ENCODE peak calls at places on chromosomes 6 and 20, in eight cellular contexts. P, C, G, B, K, I, Z and W are unnamed samples.

GRCh38 chr20:6705106-6705766 is 62.2 kb upstream of the BMP2 start:
- DNase-seq in P (no peak), C (no peak), G (no peak), B (peak), K (no peak), I (no peak), Z (no peak), W (no peak)

GRCh38 chr20:36203861-36204260 is 32.4 kb upstream of the AAR2 start:
- DNase-seq in P (no peak), C (no peak), G (no peak), B (no peak), K (no peak), I (no peak), Z (no peak), W (no peak)

GRCh38 chr6:104484626-104485025 is 375.1 kb downstream of the HACE1 start:
- DNase-seq in P (no peak), C (no peak), G (no peak), B (no peak), K (no peak), I (no peak), Z (no peak), W (no peak)

GRCh38 chr6:166308769-166309589 is 787 bp upstream of the PRR18 start:
- DNase-seq in P (no peak), C (no peak), G (no peak), B (no peak), K (peak), I (no peak), Z (peak), W (no peak)

GRCh38 chr20:46811328-46812084 is 83.1 kb upstream of the EYA2 start:
- DNase-seq in P (no peak), C (no peak), G (no peak), B (no peak), K (no peak), I (no peak), Z (no peak), W (no peak)

GRCh38 chr6:148831064-148831463 is 84.2 kb downstream of the UST start:
- DNase-seq in P (no peak), C (no peak), G (no peak), B (no peak), K (peak), I (peak), Z (no peak), W (no peak)

GRCh38 chr20:63309261-63310071 is 16.5 kb downstream of the COL20A1 start:
- DNase-seq in P (no peak), C (peak), G (peak), B (no peak), K (no peak), I (no peak), Z (peak), W (peak)

GRCh38 chr6:45531999-45532605 is 154.4 kb upstream of the SUPT3H start:
- DNase-seq in P (no peak), C (no peak), G (no peak), B (no peak), K (no peak), I (no peak), Z (no peak), W (no peak)

GRCh38 chr20:38331245-38331644 is 15.0 kb upstream of the LBP start:
- DNase-seq in P (no peak), C (no peak), G (no peak), B (no peak), K (no peak), I (no peak), Z (no peak), W (no peak)

GRCh38 chr6:147298461-147298860 is 94.2 kb downstream of the STXBP5 start:
- DNase-seq in P (no peak), C (no peak), G (no peak), B (no peak), K (no peak), I (no peak), Z (no peak), W (no peak)

GRCh38 chr6:118288355-118289124 is 259.6 kb upstream of the PLN start:
- DNase-seq in P (no peak), C (peak), G (peak), B (no peak), K (no peak), I (no peak), Z (no peak), W (no peak)

GRCh38 chr6:55319961-55320690 is 7.1 kb upstream of the GFRAL start:
- DNase-seq in P (no peak), C (no peak), G (no peak), B (no peak), K (no peak), I (no peak), Z (no peak), W (no peak)

GRCh38 chr6:63997727-63998126 is 362.1 kb downstream of the PHF3 start:
- DNase-seq in P (no peak), C (no peak), G (no peak), B (no peak), K (no peak), I (no peak), Z (no peak), W (no peak)

GRCh38 chr20:62899633-62900051 is 26.7 kb downstream of the DIDO1 start:
- DNase-seq in P (no peak), C (no peak), G (peak), B (no peak), K (no peak), I (no peak), Z (no peak), W (no peak)

GRCh38 chr6:116010400-116011095 is 50.1 kb downstream of the FRK start:
- DNase-seq in P (peak), C (peak), G (peak), B (peak), K (no peak), I (peak), Z (peak), W (peak)
- TF ChIP-seq CTCF in P (peak), C (peak), G (peak), B (peak), K (peak), I (peak), Z (peak), W (peak)

DNA sequence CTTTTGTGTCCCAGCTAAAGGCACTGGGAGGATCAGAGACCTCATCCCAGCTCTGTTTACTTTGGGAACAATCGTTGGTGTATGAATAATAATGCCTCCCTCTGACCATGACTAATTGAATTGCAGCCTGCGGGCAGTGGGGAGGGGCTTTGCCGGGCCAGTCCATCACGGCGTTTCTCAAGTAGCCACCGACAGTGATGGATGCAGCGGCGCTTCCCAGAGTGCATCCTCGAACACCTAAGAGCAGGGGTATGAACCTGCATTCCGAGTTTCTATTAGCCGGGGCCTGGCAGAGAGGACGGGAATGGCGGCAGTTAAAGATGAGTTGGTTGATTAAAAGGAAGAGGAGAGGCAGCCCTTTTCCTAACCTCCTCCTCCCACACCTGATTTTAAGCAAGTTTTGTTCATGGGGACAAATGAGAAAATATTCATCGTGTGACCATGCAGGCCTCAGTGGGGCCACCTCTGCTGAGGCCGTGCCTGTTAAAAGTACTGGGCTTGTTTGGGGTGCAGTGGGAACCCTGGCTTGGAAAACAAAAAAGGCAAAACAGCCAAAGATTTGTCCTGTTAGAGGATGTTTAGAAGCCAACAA is 154.1 kb downstream of the FOXA2 start:
- DNase-seq in P (no peak), C (no peak), G (peak), B (no peak), K (no peak), I (no peak), Z (no peak), W (no peak)
- H3K4me3 ChIP-seq in P (no peak), C (no peak), G (no peak), B (no peak), K (no peak), I (no peak), Z (no peak), W (no peak)

GRCh38 chr20:2663887-2664719 is at the start of gene IDH3B:
- DNase-seq in P (peak), C (peak), G (peak), B (peak), K (peak), I (peak), Z (peak), W (peak)
- TF ChIP-seq CTCF in P (no peak), C (no peak), G (no peak), B (no peak), K (no peak), I (no peak), Z (no peak), W (no peak)

GRCh38 chr6:24923885-24924401 is 11.8 kb downstream of the RIPOR2 start:
- DNase-seq in P (no peak), C (no peak), G (no peak), B (no peak), K (peak), I (no peak), Z (no peak), W (no peak)

GRCh38 chr6:24926639-24927038 is 9.1 kb downstream of the RIPOR2 start:
- DNase-seq in P (no peak), C (no peak), G (no peak), B (no peak), K (peak), I (no peak), Z (no peak), W (no peak)

GRCh38 chr6:24925661-24926060 is 10.1 kb downstream of the RIPOR2 start:
- DNase-seq in P (no peak), C (no peak), G (no peak), B (no peak), K (no peak), I (no peak), Z (no peak), W (no peak)

GRCh38 chr6:24926192-24926591 is 9.6 kb downstream of the RIPOR2 start:
- DNase-seq in P (no peak), C (no peak), G (no peak), B (no peak), K (peak), I (no peak), Z (no peak), W (no peak)

GRCh38 chr6:24924956-24925355 is 10.8 kb downstream of the RIPOR2 start:
- DNase-seq in P (no peak), C (no peak), G (no peak), B (no peak), K (peak), I (peak), Z (no peak), W (no peak)
- H3K4me3 ChIP-seq in P (no peak), C (no peak), G (no peak), B (no peak), K (no peak), I (peak), Z (no peak), W (no peak)

GRCh38 chr6:1945235-1945832 is 300.1 kb downstream of the GMDS start:
- DNase-seq in P (no peak), C (no peak), G (no peak), B (no peak), K (no peak), I (no peak), Z (no peak), W (no peak)

GRCh38 chr6:1940381-1940780 is 305.0 kb downstream of the GMDS start:
- DNase-seq in P (no peak), C (no peak), G (no peak), B (no peak), K (no peak), I (no peak), Z (no peak), W (peak)

GRCh38 chr6:1946583-1946982 is 298.8 kb downstream of the GMDS start:
- DNase-seq in P (no peak), C (no peak), G (no peak), B (no peak), K (no peak), I (no peak), Z (no peak), W (no peak)

GRCh38 chr6:1941534-1941933 is 303.9 kb downstream of the GMDS start:
- DNase-seq in P (no peak), C (no peak), G (no peak), B (no peak), K (no peak), I (no peak), Z (no peak), W (no peak)

GRCh38 chr6:1942834-1943233 is 302.6 kb downstream of the GMDS start:
- DNase-seq in P (no peak), C (no peak), G (no peak), B (no peak), K (no peak), I (no peak), Z (no peak), W (no peak)
- TF ChIP-seq CTCF in P (no peak), C (no peak), G (no peak), B (no peak), K (no peak), I (no peak), Z (no peak), W (no peak)

DNA sequence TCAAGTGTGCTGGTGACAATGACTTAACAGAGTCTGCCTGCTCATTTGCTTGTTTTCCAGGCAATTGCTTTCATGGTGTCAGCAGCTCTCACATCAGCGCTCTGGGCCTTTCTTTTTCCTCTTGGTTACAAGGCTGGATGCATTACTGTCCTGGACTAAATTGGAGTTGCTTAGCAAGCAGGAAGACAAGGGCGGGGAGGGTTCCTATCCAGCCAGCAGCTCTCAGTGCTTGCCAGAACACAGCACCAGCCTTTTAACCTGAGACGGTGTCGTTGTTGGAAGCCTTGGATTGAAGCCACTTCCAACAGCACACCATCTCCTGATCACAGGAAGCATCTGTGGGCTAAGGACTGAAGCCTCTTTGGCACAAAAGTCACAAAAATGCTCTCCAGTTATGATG is 606.9 kb downstream of the CDH26 start:
- DNase-seq in P (no peak), C (no peak), G (no peak), B (no peak), K (no peak), I (no peak), Z (no peak), W (no peak)
- H3K4me3 ChIP-seq in P (no peak), C (no peak), G (no peak), B (no peak), K (no peak), I (no peak), Z (no peak), W (no peak)

DNA sequence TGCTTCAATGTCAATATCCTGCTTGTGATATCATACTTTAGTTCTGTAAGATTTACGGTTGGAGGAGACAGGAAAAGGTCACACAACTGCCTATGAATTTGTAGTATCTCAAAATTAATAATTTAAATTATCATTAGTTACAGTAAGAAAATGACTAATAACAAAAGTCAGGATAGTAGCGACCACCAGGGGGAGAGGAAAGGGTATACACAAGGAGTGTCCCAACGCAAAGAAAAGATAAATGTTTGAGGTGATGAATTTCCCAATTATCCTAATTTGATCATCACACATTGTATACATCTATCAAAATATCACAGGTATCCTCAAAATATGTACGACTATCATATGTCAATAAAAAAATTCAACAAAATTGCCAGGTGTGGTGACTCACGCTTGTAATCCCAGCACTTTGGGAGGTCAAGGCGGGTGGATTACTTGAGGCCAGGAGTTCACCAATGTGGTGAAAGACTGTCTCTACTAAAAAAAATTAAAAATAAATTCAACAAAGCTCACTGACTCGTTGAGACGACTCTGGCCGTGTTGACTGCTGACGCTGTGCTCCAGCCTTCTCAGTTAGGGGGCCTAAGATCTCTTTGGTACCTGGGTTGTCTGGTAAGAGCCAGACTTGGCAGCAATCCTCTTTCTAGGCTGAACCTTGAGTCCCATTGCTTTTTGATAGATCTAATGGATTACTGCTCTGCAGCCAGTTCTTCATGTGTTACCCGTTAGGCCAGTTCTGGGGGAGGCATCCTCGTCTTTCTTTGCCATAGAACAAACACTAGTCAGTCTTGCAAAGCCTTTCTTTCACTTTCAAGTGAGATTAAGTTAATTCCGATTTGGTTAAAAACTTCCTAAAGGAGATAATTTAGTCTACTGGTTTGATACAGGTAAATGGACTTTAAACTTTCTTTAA is 9.0 kb upstream of the OVOL2 start:
- DNase-seq in P (no peak), C (no peak), G (no peak), B (peak), K (no peak), I (no peak), Z (no peak), W (no peak)
- TF ChIP-seq CTCF in P (no peak), C (no peak), G (no peak), B (peak), K (no peak), I (no peak), Z (no peak), W (peak)

GRCh38 chr6:143450453-143451362 is at the start of the genes ADAT2 and PEX3:
- DNase-seq in P (peak), C (peak), G (peak), B (peak), K (peak), I (peak), Z (peak), W (peak)

GRCh38 chr6:143449731-143450452 is 603 bp downstream of the ADAT2 start:
- DNase-seq in P (no peak), C (peak), G (peak), B (peak), K (no peak), I (peak), Z (peak), W (peak)

GRCh38 chr6:143449082-143449481 is 1.4 kb downstream of the ADAT2 start:
- DNase-seq in P (no peak), C (no peak), G (no peak), B (no peak), K (no peak), I (no peak), Z (no peak), W (no peak)

GRCh38 chr6:143451531-143451930 is 926 bp downstream of the PEX3 start:
- DNase-seq in P (no peak), C (peak), G (no peak), B (no peak), K (no peak), I (no peak), Z (no peak), W (no peak)
- H3K4me3 ChIP-seq in P (peak), C (peak), G (peak), B (peak), K (peak), I (peak), Z (peak), W (peak)